ENCODE peak calls at places on chromosomes 16 and 17, in eight cellular contexts. T is GM10248; K is GDM1; Q is lower leg skin; E is endodermal cell; G is activated naive CD4-positive, alpha-beta T cell treated with anti-CD3 and anti-CD28 coated beads, Interleukin-2, amount 50 U/mL, for 16 hours; F is NCI-H2029; S is WTC11. H is an unnamed sample.

GRCh38 chr16:57565461-57565860 is 23.0 kb downstream of the ADGRG5 start:
- DNase-seq in F (no peak), S (no peak), G (no peak), T (no peak), K (no peak), Q (no peak), E (no peak), H (no peak)

GRCh38 chr17:5821813-5822212 is 237.5 kb upstream of the NLRP1 start:
- DNase-seq in K (no peak), T (no peak), S (no peak), Q (no peak), G (no peak), E (no peak), F (no peak), H (no peak)

GRCh38 chr17:29571883-29572681 is 3.6 kb downstream of the TP53I13 start:
- DNase-seq in E (no peak), G (no peak), S (peak; percentile 26), T (no peak), Q (peak; percentile 15), K (no peak), F (no peak), H (no peak)

GRCh38 chr17:2911035-2911754 is 115.0 kb downstream of the RAP1GAP2 start:
- DNase-seq in T (no peak), K (no peak), F (no peak), G (no peak), S (no peak), E (no peak), Q (no peak), H (no peak)

GRCh38 chr16:79601092-79601977 is 798 bp upstream of the MAF start:
- DNase-seq in K (no peak), E (peak; percentile 80), S (peak; percentile 35), F (no peak), Q (peak; percentile 54), T (peak; percentile 21), G (no peak), H (no peak)

GRCh38 chr16:66923866-66924265 is 1.5 kb downstream of the RRAD start:
- DNase-seq in T (no peak), K (no peak), Q (no peak), S (no peak), E (no peak), F (no peak), G (no peak), H (no peak)

GRCh38 chr17:82962163-82962720 is 117.2 kb upstream of the METRNL start:
- DNase-seq in K (no peak), S (no peak), T (no peak), F (no peak), Q (no peak), G (no peak), E (no peak), H (no peak)

GRCh38 chr16:22191966-22192260 is 14.2 kb upstream of the EEF2K start:
- DNase-seq in F (peak; percentile 20), E (no peak), K (no peak), T (no peak), S (no peak), G (peak; percentile 33), Q (no peak), H (no peak)

GRCh38 chr16:17373533-17373932 is 97.2 kb downstream of the XYLT1 start:
- DNase-seq in T (no peak), F (no peak), E (no peak), Q (no peak), G (no peak), K (no peak), S (no peak), H (no peak)

GRCh38 chr17:1043601-1044251 is 46.8 kb downstream of the TIMM22 start:
- DNase-seq in G (no peak), Q (no peak), S (peak; percentile 54), T (no peak), F (no peak), E (peak; percentile 81), K (no peak), H (no peak)

GRCh38 chr17:47694018-47694817 is at the start of gene TBKBP1:
- DNase-seq in S (peak; percentile 85), F (no peak), K (peak; percentile 76), G (peak; percentile 70), Q (no peak), T (peak; percentile 54), E (peak; percentile 96), H (no peak)

GRCh38 chr16:425740-426114 is 278 bp downstream of the RAB11FIP3 start:
- DNase-seq in K (no peak), F (no peak), E (no peak), G (peak; percentile 56), T (no peak), S (peak; percentile 32), Q (no peak), H (no peak)

GRCh38 chr17:64778367-64779290 is 116.5 kb upstream of the SMURF2 start:
- DNase-seq in K (no peak), E (peak; percentile 89), G (no peak), Q (no peak), S (peak; percentile 65), F (peak; percentile 71), T (no peak), H (no peak)

H was measured in esophagus muscularis mucosa.